ENCODE peak calls at places on chromosomes 12 and 14, in six cellular contexts. W is mesothelial cell of epicardium; N is Panc1; R is mucosa of descending colon; Y is RCC 7860; M is activated naive CD4-positive, alpha-beta T cell. F is an unnamed sample.

GRCh38 chr14:93231129-93231979 is 24.3 kb downstream of the UBR7 start:
- DNase-seq in N (no peak), R (no peak), W (no peak), Y (no peak), M (no peak), F (peak)

GRCh38 chr12:12353807-12354206 is 3.1 kb upstream of the BORCS5 start:
- DNase-seq in N (no peak), R (no peak), M (no peak), Y (no peak), W (no peak), F (no peak)

GRCh38 chr12:46800160-46800559 is 25.6 kb downstream of the SLC38A4 start:
- DNase-seq in R (no peak), W (no peak), Y (no peak), N (no peak), M (no peak), F (no peak)

GRCh38 chr12:117850048-117850447 is 118.7 kb downstream of the KSR2 start:
- DNase-seq in M (no peak), W (no peak), R (peak), N (no peak), Y (peak), F (no peak)

GRCh38 chr12:107126688-107127481 is 33.5 kb upstream of the CRY1 start:
- DNase-seq in W (no peak), N (no peak), R (no peak), Y (no peak), M (no peak), F (no peak)

GRCh38 chr12:118645219-118645618 is 268.9 kb downstream of the SUDS3 start:
- DNase-seq in R (peak), W (peak), M (no peak), Y (no peak), N (no peak), F (no peak)

GRCh38 chr12:26287666-26288408 is 92.5 kb downstream of the SSPN start:
- DNase-seq in M (no peak), N (no peak), R (no peak), W (no peak), Y (peak), F (no peak)

GRCh38 chr14:96086032-96086431 is 46.9 kb downstream of the C14orf132 start:
- DNase-seq in N (no peak), W (no peak), M (no peak), Y (no peak), R (no peak), F (no peak)

GRCh38 chr12:2613674-2614073 is 181.1 kb upstream of the FKBP4 start:
- DNase-seq in R (no peak), M (no peak), Y (peak), N (peak), W (no peak), F (no peak)

GRCh38 chr14:22315336-22315735 is 273.7 kb downstream of the DAD1 start:
- DNase-seq in W (no peak), M (no peak), R (no peak), N (no peak), Y (no peak), F (no peak)

GRCh38 chr12:128190614-128191013 is 76.4 kb upstream of the TMEM132C start:
- DNase-seq in M (no peak), Y (no peak), R (no peak), N (no peak), W (no peak), F (no peak)

GRCh38 chr12:112149596-112149995 is 24.2 kb downstream of the TRAFD1 start:
- DNase-seq in W (no peak), N (no peak), R (no peak), Y (no peak), M (no peak), F (no peak)

GRCh38 chr12:79262938-79263337 is 398.4 kb downstream of the SYT1 start:
- DNase-seq in R (no peak), M (no peak), N (no peak), W (no peak), Y (no peak), F (no peak)

GRCh38 chr12:130957304-130957621 is 3.6 kb downstream of the ADGRD1 start:
- DNase-seq in R (no peak), W (no peak), N (no peak), M (no peak), Y (no peak), F (no peak)

GRCh38 chr12:97142737-97143450 is 235.8 kb downstream of the NEDD1 start:
- DNase-seq in M (no peak), W (no peak), Y (no peak), N (no peak), R (no peak), F (no peak)

GRCh38 chr12:49868952-49869815 is 26.3 kb upstream of the BCDIN3D start:
- DNase-seq in R (peak), N (no peak), W (peak), M (no peak), Y (peak), F (no peak)

GRCh38 chr12:6221146-6221545 is 20.9 kb downstream of the CD9 start:
- DNase-seq in N (no peak), M (no peak), R (peak), Y (no peak), W (no peak), F (no peak)

GRCh38 chr14:103519043-103519836 is 3.4 kb downstream of the CKB start:
- DNase-seq in Y (no peak), W (no peak), R (no peak), N (no peak), M (no peak), F (no peak)

GRCh38 chr14:58663494-58664111 is 25.8 kb downstream of the DACT1 start:
- DNase-seq in M (no peak), Y (peak), W (no peak), R (peak), N (no peak), F (no peak)

GRCh38 chr12:96500686-96501085 is 11.3 kb downstream of the CFAP54 start:
- DNase-seq in Y (no peak), W (no peak), R (no peak), N (no peak), M (no peak), F (no peak)

GRCh38 chr14:22163051-22163450 is 426.0 kb downstream of the DAD1 start:
- DNase-seq in Y (peak), N (no peak), M (no peak), W (no peak), R (no peak), F (no peak)

GRCh38 chr14:78399316-78399889 is 229.2 kb downstream of the NRXN3 start:
- DNase-seq in W (no peak), Y (no peak), R (peak), M (no peak), N (no peak), F (no peak)

GRCh38 chr12:10505620-10506019 is at the start of gene EIF2S3B:
- DNase-seq in Y (no peak), W (no peak), M (no peak), N (no peak), R (no peak), F (no peak)

GRCh38 chr14:95480109-95480886 is 36.2 kb downstream of the SYNE3 start:
- DNase-seq in W (no peak), Y (no peak), R (no peak), M (no peak), N (no peak), F (no peak)

GRCh38 chr14:21063479-21063878 is 5.9 kb downstream of the RNASE8 start:
- DNase-seq in Y (peak), M (no peak), W (no peak), N (no peak), R (no peak), F (no peak)

GRCh38 chr12:51851408-51852097 is 3.0 kb upstream of the FIGNL2 start:
- DNase-seq in R (no peak), W (no peak), M (no peak), Y (no peak), N (no peak), F (no peak)

GRCh38 chr12:27272375-27273028 is 28.4 kb downstream of the STK38L start:
- DNase-seq in R (no peak), M (no peak), Y (no peak), N (no peak), W (no peak), F (no peak)

GRCh38 chr14:21965042-21965441 is 291.4 kb upstream of the OR4E1 start:
- DNase-seq in W (no peak), M (no peak), Y (no peak), N (no peak), R (no peak), F (no peak)

GRCh38 chr14:49945448-49946319 is 52.8 kb downstream of the ARF6 start:
- DNase-seq in R (no peak), W (no peak), N (no peak), M (no peak), Y (no peak), F (no peak)

GRCh38 chr12:3304436-3305135 is 186.4 kb upstream of the PRMT8 start:
- DNase-seq in W (no peak), M (no peak), N (no peak), R (no peak), Y (peak), F (no peak)

GRCh38 chr12:13980548-13981295 is 680 bp downstream of the GRIN2B start:
- DNase-seq in M (no peak), Y (no peak), W (no peak), N (no peak), R (no peak), F (no peak)

GRCh38 chr12:6034596-6034995 is 89.5 kb upstream of the ANO2 start:
- DNase-seq in N (no peak), M (no peak), Y (no peak), W (no peak), R (no peak), F (no peak)

GRCh38 chr12:125954362-125954761 is 889.1 kb downstream of the AACS start:
- DNase-seq in W (no peak), R (no peak), M (no peak), N (no peak), Y (no peak), F (no peak)

GRCh38 chr12:31368666-31369361 is 42.9 kb upstream of the SINHCAF start:
- DNase-seq in Y (no peak), N (no peak), R (peak), W (no peak), M (no peak), F (no peak)

GRCh38 chr12:71014180-71014785 is 93.7 kb upstream of the PTPRR start:
- DNase-seq in W (no peak), R (no peak), Y (no peak), M (no peak), N (no peak), F (no peak)

GRCh38 chr12:52146822-52147366 is 44.9 kb downstream of the KRT80 start:
- DNase-seq in N (no peak), R (peak), W (no peak), Y (no peak), M (no peak), F (no peak)

GRCh38 chr12:115042341-115042740 is 358.4 kb upstream of the TBX3 start:
- DNase-seq in Y (no peak), W (no peak), N (no peak), R (no peak), M (no peak), F (no peak)

GRCh38 chr12:66709893-66710292 is 31.0 kb upstream of the GRIP1 start:
- DNase-seq in R (no peak), W (no peak), N (no peak), Y (no peak), M (no peak), F (no peak)